ENCODE peak calls at places on chromosomes 5 and 9, in four cellular contexts. One of them, this sample, is unnamed.

GRCh38 chr9:129278391-129279237 is 100.6 kb upstream of the IER5L start:
- DNase-seq in K562: peak; percentile 52
- DNase-seq in GM12878: no peak
- DNase-seq in SK-N-SH: no peak
- DNase-seq in this sample: no peak

GRCh38 chr9:76136986-76137385 is 246.5 kb downstream of the PCSK5 start:
- DNase-seq in K562: no peak
- DNase-seq in GM12878: no peak
- DNase-seq in SK-N-SH: no peak
- DNase-seq in this sample: peak; percentile 81

GRCh38 chr9:97529363-97530076 is 28.1 kb downstream of the TMOD1 start:
- DNase-seq in K562: no peak
- DNase-seq in SK-N-SH: no peak
- DNase-seq in GM12878: peak; percentile 78
- DNase-seq in this sample: peak; percentile 43

GRCh38 chr5:10635257-10635860 is 71.5 kb downstream of the ANKRD33B start:
- DNase-seq in SK-N-SH: no peak
- DNase-seq in K562: no peak
- DNase-seq in GM12878: peak; percentile 94
- DNase-seq in this sample: peak; percentile 80

GRCh38 chr5:148141645-148142044 is 26.7 kb upstream of the SPINK14 start:
- DNase-seq in K562: no peak
- DNase-seq in GM12878: no peak
- DNase-seq in SK-N-SH: no peak
- DNase-seq in this sample: no peak

GRCh38 chr5:20323323-20323722 is 335.3 kb upstream of the CDH18 start:
- DNase-seq in SK-N-SH: no peak
- DNase-seq in GM12878: no peak
- DNase-seq in K562: no peak
- DNase-seq in this sample: no peak

GRCh38 chr5:133785182-133785581 is 172.8 kb upstream of the FSTL4 start:
- DNase-seq in SK-N-SH: no peak
- DNase-seq in K562: no peak
- DNase-seq in GM12878: no peak
- DNase-seq in this sample: no peak

GRCh38 chr5:93576994-93577575 is 3.9 kb downstream of the NR2F1-AS1 start:
- DNase-seq in SK-N-SH: no peak
- DNase-seq in GM12878: no peak
- DNase-seq in K562: no peak
- DNase-seq in this sample: no peak

GRCh38 chr5:104652271-104652861 is 1089.8 kb upstream of the NUDT12 start:
- DNase-seq in SK-N-SH: no peak
- DNase-seq in K562: no peak
- DNase-seq in GM12878: no peak
- DNase-seq in this sample: no peak

GRCh38 chr9:92648447-92649406 is 21.2 kb downstream of the IPPK start:
- DNase-seq in GM12878: no peak
- DNase-seq in SK-N-SH: peak; percentile 61
- DNase-seq in K562: no peak
- DNase-seq in this sample: no peak

GRCh38 chr9:33293782-33294181 is 3.5 kb downstream of the NFX1 start:
- DNase-seq in K562: no peak
- DNase-seq in GM12878: no peak
- DNase-seq in SK-N-SH: no peak
- DNase-seq in this sample: no peak

GRCh38 chr5:23064710-23065109 is 211.6 kb upstream of the CDH12 start:
- DNase-seq in K562: no peak
- DNase-seq in GM12878: no peak
- DNase-seq in SK-N-SH: no peak
- DNase-seq in this sample: no peak

GRCh38 chr9:75152416-75152815 is 64.1 kb downstream of the OSTF1 start:
- DNase-seq in GM12878: no peak
- DNase-seq in SK-N-SH: no peak
- DNase-seq in K562: no peak
- DNase-seq in this sample: peak; percentile 57

GRCh38 chr5:20559845-20560244 is 571.8 kb upstream of the CDH18 start:
- DNase-seq in SK-N-SH: no peak
- DNase-seq in GM12878: no peak
- DNase-seq in K562: no peak
- DNase-seq in this sample: no peak

GRCh38 chr5:132342291-132343180 is 27.0 kb upstream of the SLC22A5 start:
- DNase-seq in GM12878: no peak
- DNase-seq in K562: no peak
- DNase-seq in SK-N-SH: no peak
- DNase-seq in this sample: peak; percentile 9

GRCh38 chr5:41869150-41869738 is 981 bp downstream of the OXCT1 start:
- DNase-seq in GM12878: no peak
- DNase-seq in SK-N-SH: peak; percentile 69
- DNase-seq in K562: peak; percentile 28
- DNase-seq in this sample: peak; percentile 7

GRCh38 chr5:119578937-119579336 is 50.4 kb upstream of the FAM170A start:
- DNase-seq in SK-N-SH: no peak
- DNase-seq in GM12878: no peak
- DNase-seq in K562: peak; percentile 44
- DNase-seq in this sample: peak; percentile 2

GRCh38 chr9:130423272-130423671 is 21.5 kb upstream of the ASS1 start:
- DNase-seq in SK-N-SH: peak; percentile 88
- DNase-seq in K562: no peak
- DNase-seq in GM12878: no peak
- DNase-seq in this sample: no peak

GRCh38 chr9:86637515-86637914 is 283.3 kb upstream of the TUT7 start:
- DNase-seq in SK-N-SH: peak; percentile 45
- DNase-seq in GM12878: no peak
- DNase-seq in K562: peak; percentile 45
- DNase-seq in this sample: peak; percentile 39

GRCh38 chr5:179180921-179181645 is 120.9 kb downstream of the ZNF354C start:
- DNase-seq in K562: no peak
- DNase-seq in GM12878: no peak
- DNase-seq in SK-N-SH: no peak
- DNase-seq in this sample: no peak

GRCh38 chr5:15501057-15501791 is 1.2 kb downstream of the FBXL7 start:
- DNase-seq in K562: no peak
- DNase-seq in GM12878: no peak
- DNase-seq in SK-N-SH: peak; percentile 69
- DNase-seq in this sample: peak; percentile 76

GRCh38 chr5:178113841-178114324 is 551 bp downstream of the N4BP3 start:
- DNase-seq in SK-N-SH: peak; percentile 49
- DNase-seq in GM12878: no peak
- DNase-seq in K562: peak; percentile 70
- DNase-seq in this sample: no peak

GRCh38 chr5:118967059-118967508 is 21.3 kb downstream of the DTWD2 start:
- DNase-seq in GM12878: no peak
- DNase-seq in K562: no peak
- DNase-seq in SK-N-SH: no peak
- DNase-seq in this sample: no peak

DNA sequence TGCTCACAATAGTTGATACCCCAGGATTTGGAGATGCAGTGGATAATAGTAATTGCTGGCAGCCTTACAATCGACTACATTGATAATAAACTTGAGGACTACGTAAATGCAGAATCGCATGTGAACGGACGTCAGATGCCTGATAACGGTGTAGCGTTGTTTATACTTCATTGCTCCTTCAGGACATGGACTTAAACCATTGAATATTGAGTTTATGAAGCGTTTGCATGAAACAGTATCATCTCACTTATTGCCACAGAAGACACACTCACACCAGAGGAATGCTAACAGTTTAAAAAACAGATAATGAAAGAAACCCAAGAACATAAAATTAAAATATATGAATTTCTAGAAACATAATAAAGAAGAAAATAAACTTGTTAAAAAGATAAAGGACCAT is 101.6 kb downstream of the GABBR2 start:
- DNase-seq in SK-N-SH: no peak
- DNase-seq in GM12878: no peak
- DNase-seq in K562: no peak
- DNase-seq in this sample: peak; percentile 98
- TF ChIP-seq RAD21 in SK-N-SH: no peak
- TF ChIP-seq RAD21 in GM12878: no peak
- TF ChIP-seq RAD21 in K562: no peak
- TF ChIP-seq RAD21 in this sample: peak; percentile 26

GRCh38 chr9:132578367-132578932 is 4.0 kb upstream of the BARHL1 start:
- DNase-seq in SK-N-SH: no peak
- DNase-seq in K562: no peak
- DNase-seq in GM12878: no peak
- DNase-seq in this sample: no peak
- H3K9ac ChIP-seq in SK-N-SH: no peak overlapping the region
- H3K9ac ChIP-seq in K562: no peak overlapping the region
- H3K9ac ChIP-seq in GM12878: no peak overlapping the region
- H3K9ac ChIP-seq in this sample: no peak overlapping the region

GRCh38 chr5:72245517-72246238 is 74.4 kb downstream of the MRPS27 start:
- DNase-seq in K562: no peak
- DNase-seq in SK-N-SH: no peak
- DNase-seq in GM12878: no peak
- DNase-seq in this sample: no peak

GRCh38 chr5:72244862-72245371 is 75.1 kb downstream of the MRPS27 start:
- DNase-seq in K562: peak; percentile 31
- DNase-seq in GM12878: no peak
- DNase-seq in SK-N-SH: peak; percentile 43
- DNase-seq in this sample: peak; percentile 61

GRCh38 chr5:72241346-72242003 is 78.6 kb downstream of the MRPS27 start:
- DNase-seq in GM12878: no peak
- DNase-seq in SK-N-SH: no peak
- DNase-seq in K562: no peak
- DNase-seq in this sample: no peak

GRCh38 chr5:72243706-72244105 is 76.3 kb downstream of the MRPS27 start:
- DNase-seq in GM12878: no peak
- DNase-seq in SK-N-SH: no peak
- DNase-seq in K562: no peak
- DNase-seq in this sample: no peak

GRCh38 chr5:72242796-72243475 is 77.1 kb downstream of the MRPS27 start:
- DNase-seq in SK-N-SH: no peak
- DNase-seq in GM12878: no peak
- DNase-seq in K562: no peak
- DNase-seq in this sample: no peak
- TF ChIP-seq RCOR1 in SK-N-SH: no peak
- TF ChIP-seq RCOR1 in GM12878: no peak
- TF ChIP-seq RCOR1 in K562: no peak
- TF ChIP-seq RCOR1 in this sample: no peak

GRCh38 chr5:71904852-71905251 is 185.8 kb downstream of the CARTPT start:
- DNase-seq in SK-N-SH: no peak
- DNase-seq in GM12878: no peak
- DNase-seq in K562: no peak
- DNase-seq in this sample: no peak

GRCh38 chr5:71903826-71904225 is 184.8 kb downstream of the CARTPT start:
- DNase-seq in SK-N-SH: no peak
- DNase-seq in K562: no peak
- DNase-seq in GM12878: no peak
- DNase-seq in this sample: no peak

GRCh38 chr5:71907589-71908145 is 188.6 kb downstream of the CARTPT start:
- DNase-seq in GM12878: no peak
- DNase-seq in SK-N-SH: no peak
- DNase-seq in K562: no peak
- DNase-seq in this sample: no peak

GRCh38 chr5:71905804-71906711 is 187.0 kb downstream of the CARTPT start:
- DNase-seq in GM12878: no peak
- DNase-seq in K562: no peak
- DNase-seq in SK-N-SH: peak; percentile 35
- DNase-seq in this sample: no peak

GRCh38 chr5:71907001-71907564 is 188.0 kb downstream of the CARTPT start:
- DNase-seq in GM12878: peak; percentile 26
- DNase-seq in SK-N-SH: no peak
- DNase-seq in K562: no peak
- DNase-seq in this sample: no peak
- TF ChIP-seq RAD21 in GM12878: no peak
- TF ChIP-seq RAD21 in SK-N-SH: no peak
- TF ChIP-seq RAD21 in K562: no peak
- TF ChIP-seq RAD21 in this sample: no peak

DNA sequence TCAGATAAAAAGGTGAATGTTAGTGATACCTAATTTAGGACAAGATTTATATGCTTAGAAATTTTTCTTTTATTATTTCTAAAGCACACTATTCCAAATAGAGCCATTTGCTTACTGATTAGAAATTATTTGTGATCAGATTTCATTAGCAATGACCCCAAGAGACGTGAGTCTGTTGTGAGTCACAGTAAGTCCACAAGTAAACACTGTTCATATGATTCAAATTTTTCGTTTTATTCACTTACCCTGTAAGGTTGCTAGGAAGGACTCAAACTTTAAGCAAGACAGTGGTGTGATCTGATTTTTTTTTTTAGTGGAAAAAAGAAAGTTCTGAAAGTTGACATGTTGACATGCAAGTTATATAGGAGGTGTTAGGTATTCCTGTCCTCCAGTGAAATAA is 1.2 kb downstream of the CARD6 start:
- DNase-seq in K562: no peak
- DNase-seq in SK-N-SH: no peak
- DNase-seq in GM12878: no peak
- DNase-seq in this sample: peak; percentile 71
- H3K9ac ChIP-seq in K562: peak overlapping the region; percentile 88
- H3K9ac ChIP-seq in SK-N-SH: no peak overlapping the region
- H3K9ac ChIP-seq in GM12878: no peak overlapping the region
- H3K9ac ChIP-seq in this sample: no peak overlapping the region

GRCh38 chr9:28779240-28779639 is 1206.0 kb upstream of the C9orf72 start:
- DNase-seq in SK-N-SH: peak; percentile 20
- DNase-seq in GM12878: no peak
- DNase-seq in K562: no peak
- DNase-seq in this sample: no peak

GRCh38 chr9:28770226-28770625 is 1196.9 kb upstream of the C9orf72 start:
- DNase-seq in SK-N-SH: no peak
- DNase-seq in K562: no peak
- DNase-seq in GM12878: no peak
- DNase-seq in this sample: no peak

GRCh38 chr9:28770827-28771226 is 1197.5 kb upstream of the C9orf72 start:
- DNase-seq in K562: no peak
- DNase-seq in SK-N-SH: peak; percentile 10
- DNase-seq in GM12878: no peak
- DNase-seq in this sample: no peak

DNA sequence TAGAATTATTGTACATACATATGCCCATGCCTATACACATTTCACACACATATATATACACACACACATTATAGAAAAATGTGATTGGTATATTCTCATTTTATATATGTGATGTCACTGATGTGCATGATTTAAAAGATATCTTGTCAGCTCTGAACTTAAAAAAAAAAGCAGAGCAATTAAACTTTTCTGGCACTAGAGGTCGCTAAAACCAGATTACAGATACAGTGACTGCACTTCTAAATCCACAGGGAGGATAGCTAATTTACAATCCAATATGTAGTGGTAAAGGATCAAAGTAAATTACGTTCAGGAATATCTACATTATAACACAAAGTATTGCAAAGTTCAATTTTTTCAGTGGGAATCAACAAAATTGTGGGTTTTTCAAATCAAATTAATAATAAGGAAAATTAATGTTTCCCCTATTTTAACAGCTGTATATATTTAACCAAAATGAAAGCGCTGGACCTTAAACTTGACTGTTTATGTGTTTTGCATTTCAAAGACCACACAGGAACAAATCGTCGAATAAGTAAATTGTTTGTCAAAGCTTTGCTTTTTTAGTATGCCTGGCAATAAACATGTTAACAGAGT is 1201.2 kb upstream of the C9orf72 start:
- DNase-seq in GM12878: no peak
- DNase-seq in K562: no peak
- DNase-seq in SK-N-SH: peak; percentile 34
- DNase-seq in this sample: peak; percentile 0
- TF ChIP-seq RCOR1 in GM12878: no peak
- TF ChIP-seq RCOR1 in K562: no peak
- TF ChIP-seq RCOR1 in SK-N-SH: no peak
- TF ChIP-seq RCOR1 in this sample: no peak